ENCODE peak calls at places on chromosome 7, in four cellular contexts. U is CD4-positive, alpha-beta memory T cell; G is epithelial cell of esophagus; B is fibroblast of pulmonary artery. R is an unnamed sample.

GRCh38 chr7:24024689-24025088 is 259.3 kb upstream of the NPY start:
- DNase-seq in U (no peak), B (no peak), G (no peak), R (no peak)

GRCh38 chr7:67487316-67487715 is 490.7 kb downstream of the TYW1 start:
- DNase-seq in U (no peak), B (no peak), G (no peak), R (no peak)

GRCh38 chr7:2032030-2032875 is 200.5 kb downstream of the MAD1L1 start:
- DNase-seq in B (peak), G (no peak), U (no peak), R (no peak)

GRCh38 chr7:36760856-36761762 is 36.8 kb upstream of the AOAH start:
- DNase-seq in U (no peak), B (no peak), G (no peak), R (no peak)

GRCh38 chr7:142796001-142796500 is 25.3 kb downstream of the PRSS2 start:
- DNase-seq in B (no peak), G (no peak), U (no peak), R (no peak)

GRCh38 chr7:158840604-158841003 is 11.3 kb upstream of the ESYT2 start:
- DNase-seq in G (no peak), B (no peak), U (no peak), R (no peak)

GRCh38 chr7:26078437-26079362 is 73.3 kb upstream of the NFE2L3 start:
- DNase-seq in G (peak), B (peak), U (peak), R (no peak)

GRCh38 chr7:126686474-126686873 is 566.3 kb downstream of the GRM8 start:
- DNase-seq in B (no peak), G (no peak), U (no peak), R (no peak)

GRCh38 chr7:1864126-1864940 is 194.3 kb downstream of the ELFN1 start:
- DNase-seq in U (no peak), B (no peak), G (no peak), R (no peak)

DNA sequence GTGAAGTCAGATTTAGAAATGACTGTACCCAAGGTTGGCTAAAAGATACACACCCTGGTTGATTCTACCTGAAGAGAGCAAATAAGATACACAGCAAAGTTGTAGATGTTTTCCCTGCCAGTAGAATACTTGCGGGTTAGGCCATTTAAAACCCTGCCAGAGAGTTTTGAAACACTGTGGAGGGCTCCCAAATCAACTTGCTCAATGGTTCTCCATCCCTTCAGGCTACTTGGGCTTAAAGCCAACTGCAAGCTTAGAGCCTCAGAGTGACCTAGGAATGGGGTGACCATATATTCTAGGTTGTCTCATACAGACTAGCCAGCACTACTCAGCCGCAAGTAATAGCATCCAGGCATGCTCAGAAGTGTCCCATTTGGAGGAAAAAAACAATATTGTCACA is 10.0 kb downstream of the CAV1 start:
- DNase-seq in G (no peak), U (no peak), B (peak), R (no peak)
- H3K4me3 ChIP-seq in G (no peak), U (no peak), B (no peak), R (no peak)

GRCh38 chr7:157008206-157009169 is 2.0 kb downstream of the MNX1 start:
- DNase-seq in U (no peak), G (no peak), B (no peak), R (no peak)
- H3K4me3 ChIP-seq in U (no peak), G (no peak), B (no peak), R (no peak)

GRCh38 chr7:46626261-46627037 is 705.4 kb upstream of the IGFBP3 start:
- DNase-seq in U (no peak), G (no peak), B (no peak), R (no peak)
- H3K4me3 ChIP-seq in U (no peak), G (no peak), B (no peak), R (no peak)

DNA sequence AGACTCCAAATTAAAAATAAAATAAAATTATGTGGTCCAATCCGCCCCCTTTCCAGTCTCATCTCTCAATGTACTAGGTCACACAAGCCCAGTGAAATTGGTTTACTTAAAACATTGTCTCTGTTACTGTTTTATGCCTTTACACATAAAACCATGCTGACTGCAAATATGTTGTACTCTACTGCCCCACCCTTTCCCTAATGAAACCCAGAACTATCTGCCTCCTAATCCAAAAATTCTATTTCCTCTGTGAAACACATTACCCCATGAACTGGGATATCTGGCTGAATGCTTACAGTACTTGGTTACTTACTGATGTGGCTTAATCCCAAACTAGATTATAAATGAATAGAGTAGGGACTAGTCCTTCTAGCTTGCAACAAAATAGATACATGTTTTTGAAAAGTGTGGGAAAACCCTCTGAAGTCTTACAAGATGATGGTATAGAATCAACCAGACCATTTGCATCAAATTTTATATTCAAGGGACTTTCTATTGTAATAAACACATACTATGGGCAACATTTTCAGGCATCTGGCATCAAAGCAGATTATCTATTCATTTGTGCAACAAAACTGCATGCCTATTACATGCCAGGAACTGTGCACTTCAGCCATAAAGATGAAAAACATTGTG is 10.0 kb upstream of the KMT2E start:
- DNase-seq in B (no peak), U (no peak), G (no peak), R (no peak)
- H3K4me3 ChIP-seq in B (no peak), U (no peak), G (no peak), R (no peak)

GRCh38 chr7:150516956-150517355 is 2.3 kb downstream of the GIMAP7 start:
- DNase-seq in U (no peak), B (no peak), G (no peak), R (no peak)

GRCh38 chr7:150514748-150515222 is at the start of gene GIMAP7:
- DNase-seq in G (no peak), B (no peak), U (peak), R (peak)

GRCh38 chr7:150513758-150514157 is 914 bp upstream of the GIMAP7 start:
- DNase-seq in G (no peak), B (no peak), U (no peak), R (no peak)

GRCh38 chr7:150515248-150515647 is 576 bp downstream of the GIMAP7 start:
- DNase-seq in U (no peak), G (no peak), B (no peak), R (no peak)

DNA sequence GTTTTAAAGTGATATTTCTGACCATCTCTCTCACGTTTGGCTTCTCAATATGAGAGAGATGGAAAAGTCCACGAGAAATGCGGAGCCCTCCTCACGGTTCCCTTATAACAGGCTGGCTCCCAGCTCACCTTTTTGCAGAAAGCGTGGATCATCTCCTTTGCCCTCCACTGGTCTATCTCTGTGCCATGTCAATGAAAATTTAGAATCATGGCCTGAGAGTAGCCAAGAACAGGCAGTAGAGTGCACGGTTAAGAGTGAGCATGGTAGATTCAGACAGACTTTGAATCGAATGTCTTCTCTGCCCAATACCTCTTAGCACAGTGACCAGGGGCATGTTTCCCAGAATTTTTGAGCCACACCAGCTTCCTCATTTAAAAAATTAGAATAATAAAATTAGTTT is 1.1 kb downstream of the GIMAP7 start:
- DNase-seq in B (no peak), U (no peak), G (no peak), R (no peak)
- H3K4me3 ChIP-seq in B (no peak), U (peak), G (no peak), R (peak)